ENCODE peak calls at places on chromosomes 4 and X, in six cellular contexts. One of them, this sample, is unnamed.

GRCh38 chrX:106263817-106264216 is 95.7 kb downstream of the PWWP3B start:
- DNase-seq in kidney epithelial cell: no peak
- DNase-seq in A549: no peak
- DNase-seq in astrocyte: peak; percentile 49
- DNase-seq in right lobe of liver: no peak
- DNase-seq in foreskin fibroblast: peak; percentile 21
- DNase-seq in this sample: peak; percentile 31

GRCh38 chr4:74805601-74806000 is 11.3 kb upstream of the BTC start:
- DNase-seq in kidney epithelial cell: no peak
- DNase-seq in A549: peak; percentile 3
- DNase-seq in astrocyte: peak; percentile 53
- DNase-seq in right lobe of liver: no peak
- DNase-seq in foreskin fibroblast: peak; percentile 1
- DNase-seq in this sample: peak; percentile 27

GRCh38 chr4:154414796-154415195 is 76.8 kb downstream of the DCHS2 start:
- DNase-seq in kidney epithelial cell: no peak
- DNase-seq in A549: no peak
- DNase-seq in astrocyte: no peak
- DNase-seq in right lobe of liver: no peak
- DNase-seq in foreskin fibroblast: no peak
- DNase-seq in this sample: no peak

GRCh38 chrX:130728208-130728607 is 174.8 kb downstream of the ENOX2 start:
- DNase-seq in kidney epithelial cell: no peak
- DNase-seq in A549: no peak
- DNase-seq in astrocyte: peak; percentile 34
- DNase-seq in right lobe of liver: no peak
- DNase-seq in foreskin fibroblast: peak; percentile 49
- DNase-seq in this sample: no peak

GRCh38 chr4:8699479-8700145 is 107.0 kb downstream of the CPZ start:
- DNase-seq in kidney epithelial cell: no peak
- DNase-seq in A549: no peak
- DNase-seq in astrocyte: no peak
- DNase-seq in right lobe of liver: no peak
- DNase-seq in foreskin fibroblast: no peak
- DNase-seq in this sample: no peak

GRCh38 chrX:83008415-83008814 is 499.7 kb upstream of the POU3F4 start:
- DNase-seq in kidney epithelial cell: no peak
- DNase-seq in A549: no peak
- DNase-seq in astrocyte: no peak
- DNase-seq in right lobe of liver: no peak
- DNase-seq in foreskin fibroblast: no peak
- DNase-seq in this sample: no peak

GRCh38 chr4:68152411-68152810 is 22.7 kb upstream of the TMPRSS11F start:
- DNase-seq in kidney epithelial cell: peak; percentile 51
- DNase-seq in A549: no peak
- DNase-seq in astrocyte: peak; percentile 81
- DNase-seq in right lobe of liver: no peak
- DNase-seq in foreskin fibroblast: no peak
- DNase-seq in this sample: no peak

GRCh38 chrX:16258936-16259335 is 91.7 kb downstream of the MAGEB17 start:
- DNase-seq in kidney epithelial cell: no peak
- DNase-seq in A549: no peak
- DNase-seq in astrocyte: no peak
- DNase-seq in right lobe of liver: no peak
- DNase-seq in foreskin fibroblast: no peak
- DNase-seq in this sample: no peak

GRCh38 chr4:38060829-38061431 is 100.7 kb downstream of the PTTG2 start:
- DNase-seq in kidney epithelial cell: no peak
- DNase-seq in A549: no peak
- DNase-seq in astrocyte: peak; percentile 53
- DNase-seq in right lobe of liver: no peak
- DNase-seq in foreskin fibroblast: no peak
- DNase-seq in this sample: no peak

GRCh38 chr4:137545461-137545861 is 13.2 kb upstream of the PCDH18 start:
- DNase-seq in kidney epithelial cell: no peak
- DNase-seq in A549: no peak
- DNase-seq in astrocyte: peak; percentile 89
- DNase-seq in right lobe of liver: no peak
- DNase-seq in foreskin fibroblast: peak; percentile 66
- DNase-seq in this sample: no peak

GRCh38 chrX:16547644-16548043 is 102.3 kb upstream of the S100G start:
- DNase-seq in kidney epithelial cell: no peak
- DNase-seq in A549: no peak
- DNase-seq in astrocyte: no peak
- DNase-seq in right lobe of liver: no peak
- DNase-seq in foreskin fibroblast: no peak
- DNase-seq in this sample: no peak

GRCh38 chr4:121597346-121597934 is 99.3 kb downstream of the ANXA5 start:
- DNase-seq in kidney epithelial cell: peak; percentile 77
- DNase-seq in A549: no peak
- DNase-seq in astrocyte: peak; percentile 67
- DNase-seq in right lobe of liver: no peak
- DNase-seq in foreskin fibroblast: peak; percentile 8
- DNase-seq in this sample: no peak

GRCh38 chr4:122576261-122577188 is 44.3 kb downstream of the IL21 start:
- DNase-seq in kidney epithelial cell: no peak
- DNase-seq in A549: peak; percentile 19
- DNase-seq in astrocyte: no peak
- DNase-seq in right lobe of liver: no peak
- DNase-seq in foreskin fibroblast: peak; percentile 32
- DNase-seq in this sample: no peak

GRCh38 chrX:23403849-23404248 is 69.2 kb downstream of the PTCHD1 start:
- DNase-seq in kidney epithelial cell: no peak
- DNase-seq in A549: no peak
- DNase-seq in astrocyte: no peak
- DNase-seq in right lobe of liver: no peak
- DNase-seq in foreskin fibroblast: no peak
- DNase-seq in this sample: no peak

GRCh38 chrX:22758807-22759481 is 240.8 kb upstream of the DDX53 start:
- DNase-seq in kidney epithelial cell: no peak
- DNase-seq in A549: no peak
- DNase-seq in astrocyte: no peak
- DNase-seq in right lobe of liver: no peak
- DNase-seq in foreskin fibroblast: no peak
- DNase-seq in this sample: no peak

GRCh38 chr4:930827-931193 is 1.3 kb downstream of the GAK start:
- DNase-seq in kidney epithelial cell: no peak
- DNase-seq in A549: no peak
- DNase-seq in astrocyte: no peak
- DNase-seq in right lobe of liver: no peak
- DNase-seq in foreskin fibroblast: no peak
- DNase-seq in this sample: no peak

GRCh38 chrX:128800138-128800537 is 723.2 kb downstream of the SMARCA1 start:
- DNase-seq in kidney epithelial cell: no peak
- DNase-seq in A549: no peak
- DNase-seq in astrocyte: no peak
- DNase-seq in right lobe of liver: no peak
- DNase-seq in foreskin fibroblast: no peak
- DNase-seq in this sample: no peak

GRCh38 chr4:100591156-100591876 is 73.5 kb upstream of the EMCN start:
- DNase-seq in kidney epithelial cell: no peak
- DNase-seq in A549: no peak
- DNase-seq in astrocyte: no peak
- DNase-seq in right lobe of liver: no peak
- DNase-seq in foreskin fibroblast: no peak
- DNase-seq in this sample: peak; percentile 61

GRCh38 chr4:150072906-150073714 is 5.1 kb upstream of the DCLK2 start:
- DNase-seq in kidney epithelial cell: no peak
- DNase-seq in A549: peak; percentile 14
- DNase-seq in astrocyte: peak; percentile 94
- DNase-seq in right lobe of liver: no peak
- DNase-seq in foreskin fibroblast: peak; percentile 78
- DNase-seq in this sample: no peak

GRCh38 chr4:139934786-139935330 is 219.1 kb downstream of the MAML3 start:
- DNase-seq in kidney epithelial cell: no peak
- DNase-seq in A549: no peak
- DNase-seq in astrocyte: no peak
- DNase-seq in right lobe of liver: no peak
- DNase-seq in foreskin fibroblast: no peak
- DNase-seq in this sample: no peak

GRCh38 chr4:110586137-110586850 is 36.6 kb downstream of the PITX2 start:
- DNase-seq in kidney epithelial cell: peak; percentile 43
- DNase-seq in A549: peak; percentile 52
- DNase-seq in astrocyte: peak; percentile 65
- DNase-seq in right lobe of liver: no peak
- DNase-seq in foreskin fibroblast: peak; percentile 45
- DNase-seq in this sample: peak; percentile 49
- TF ChIP-seq CTCF in kidney epithelial cell: peak; percentile 59
- TF ChIP-seq CTCF in A549: peak; percentile 57
- TF ChIP-seq CTCF in astrocyte: peak; percentile 72
- TF ChIP-seq CTCF in right lobe of liver: peak; percentile 36
- TF ChIP-seq CTCF in foreskin fibroblast: peak; percentile 65
- TF ChIP-seq CTCF in this sample: peak; percentile 64

DNA sequence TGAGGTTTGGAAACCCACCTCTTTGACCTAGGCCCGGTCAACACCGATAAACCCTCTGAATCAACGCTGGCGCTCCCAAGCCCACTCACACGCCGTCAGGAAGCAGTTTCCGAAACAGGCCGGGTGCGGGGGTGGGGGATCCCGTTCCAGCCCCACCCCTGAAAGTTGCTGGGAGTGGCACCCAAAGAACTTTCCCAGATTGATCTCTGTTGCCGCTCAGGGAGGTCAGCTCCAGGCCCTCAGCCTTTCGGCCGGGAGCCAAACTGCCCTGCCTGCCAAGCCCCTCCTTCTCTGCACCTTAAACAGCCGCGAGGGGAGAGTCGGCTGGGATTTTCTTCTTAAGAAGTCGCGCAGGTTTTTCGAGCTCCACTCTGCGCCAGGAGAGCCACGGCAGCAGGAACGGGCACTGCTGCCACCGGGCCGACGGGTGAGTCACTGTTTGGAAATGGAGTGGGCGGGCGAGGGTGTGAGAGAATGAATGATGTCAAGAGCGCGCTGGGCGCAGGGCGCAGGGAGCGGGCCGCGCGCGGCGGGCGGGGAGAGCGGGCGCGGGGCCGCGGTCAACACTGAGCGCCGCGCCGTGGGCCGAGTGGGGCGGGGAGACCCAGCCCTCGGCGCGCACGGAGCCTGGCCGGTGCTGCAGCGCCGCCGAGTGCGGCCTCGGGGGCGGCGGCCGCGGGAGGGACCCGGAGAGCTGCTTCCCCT is at the start of gene SGMS2:
- DNase-seq in kidney epithelial cell: peak; percentile 83
- DNase-seq in A549: peak; percentile 68
- DNase-seq in astrocyte: peak; percentile 82
- DNase-seq in right lobe of liver: peak; percentile 90
- DNase-seq in foreskin fibroblast: peak; percentile 91
- DNase-seq in this sample: peak; percentile 90
- TF ChIP-seq CTCF in kidney epithelial cell: no peak
- TF ChIP-seq CTCF in A549: no peak
- TF ChIP-seq CTCF in astrocyte: no peak
- TF ChIP-seq CTCF in right lobe of liver: no peak
- TF ChIP-seq CTCF in foreskin fibroblast: no peak
- TF ChIP-seq CTCF in this sample: no peak

GRCh38 chr4:16914208-16914607 is 15.8 kb upstream of the LDB2 start:
- DNase-seq in kidney epithelial cell: no peak
- DNase-seq in A549: no peak
- DNase-seq in astrocyte: peak; percentile 12
- DNase-seq in right lobe of liver: no peak
- DNase-seq in foreskin fibroblast: peak; percentile 38
- DNase-seq in this sample: no peak
- TF ChIP-seq CTCF in kidney epithelial cell: no peak
- TF ChIP-seq CTCF in A549: no peak
- TF ChIP-seq CTCF in astrocyte: no peak
- TF ChIP-seq CTCF in right lobe of liver: no peak
- TF ChIP-seq CTCF in foreskin fibroblast: peak; percentile 36
- TF ChIP-seq CTCF in this sample: peak; percentile 41

DNA sequence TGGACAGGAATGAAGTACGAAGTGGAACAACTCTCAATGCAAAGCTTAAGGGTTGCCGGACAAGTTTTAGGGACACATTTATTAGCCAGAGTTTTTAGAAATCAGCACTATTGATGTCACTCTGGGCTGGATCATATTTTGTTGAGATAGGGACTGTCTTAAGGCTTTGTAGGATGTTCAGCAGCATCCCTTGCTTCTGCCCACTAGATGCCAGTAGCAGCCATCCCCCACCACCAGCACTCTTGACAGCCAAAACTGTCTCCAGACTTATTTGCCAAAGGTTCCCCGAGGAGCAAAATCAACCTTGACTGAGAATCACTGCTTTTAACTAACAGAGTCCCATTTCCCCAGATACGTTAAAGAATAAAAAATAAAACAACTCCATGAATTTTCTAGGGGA is 1497.3 kb downstream of the STIM2 start:
- DNase-seq in kidney epithelial cell: no peak
- DNase-seq in A549: no peak
- DNase-seq in astrocyte: no peak
- DNase-seq in right lobe of liver: no peak
- DNase-seq in foreskin fibroblast: no peak
- DNase-seq in this sample: no peak
- TF ChIP-seq CTCF in kidney epithelial cell: no peak
- TF ChIP-seq CTCF in A549: no peak
- TF ChIP-seq CTCF in astrocyte: no peak
- TF ChIP-seq CTCF in right lobe of liver: no peak
- TF ChIP-seq CTCF in foreskin fibroblast: peak; percentile 29
- TF ChIP-seq CTCF in this sample: peak; percentile 4

GRCh38 chr4:6387946-6388345 is 84.5 kb downstream of the PPP2R2C start:
- DNase-seq in kidney epithelial cell: no peak
- DNase-seq in A549: no peak
- DNase-seq in astrocyte: no peak
- DNase-seq in right lobe of liver: no peak
- DNase-seq in foreskin fibroblast: no peak
- DNase-seq in this sample: no peak
- TF ChIP-seq CTCF in kidney epithelial cell: no peak
- TF ChIP-seq CTCF in A549: no peak
- TF ChIP-seq CTCF in astrocyte: no peak
- TF ChIP-seq CTCF in right lobe of liver: no peak
- TF ChIP-seq CTCF in foreskin fibroblast: no peak
- TF ChIP-seq CTCF in this sample: no peak

DNA sequence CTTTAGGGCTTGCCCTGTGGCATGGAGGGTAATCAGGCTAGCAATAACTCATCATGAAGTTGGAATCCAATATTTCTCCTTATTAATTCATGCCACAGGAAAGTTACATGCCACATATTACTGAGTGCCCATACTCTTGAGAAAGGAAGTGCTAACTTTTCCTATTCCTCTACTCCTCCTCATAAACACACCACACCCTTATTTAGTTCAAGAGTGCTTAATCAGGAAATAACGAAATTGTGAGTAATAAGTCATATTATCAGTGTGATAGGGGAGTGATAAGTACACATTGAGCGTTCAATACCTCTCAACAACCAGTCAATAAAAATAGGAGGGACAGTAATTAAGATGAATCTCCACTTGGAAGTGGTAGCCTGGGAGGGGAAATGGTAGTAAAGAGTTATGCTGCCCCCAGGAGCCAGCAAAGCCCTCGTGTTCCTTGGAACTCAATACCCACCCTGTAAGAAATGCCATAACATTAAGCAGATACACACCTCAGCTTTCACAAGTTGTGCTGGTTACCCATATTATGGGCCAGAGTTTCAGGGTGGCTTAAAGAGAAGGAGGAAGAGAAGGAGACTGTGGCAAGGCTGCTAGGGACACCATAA is 410.0 kb upstream of the NR3C2 start:
- DNase-seq in kidney epithelial cell: no peak
- DNase-seq in A549: no peak
- DNase-seq in astrocyte: no peak
- DNase-seq in right lobe of liver: no peak
- DNase-seq in foreskin fibroblast: no peak
- DNase-seq in this sample: no peak
- TF ChIP-seq CTCF in kidney epithelial cell: no peak
- TF ChIP-seq CTCF in A549: no peak
- TF ChIP-seq CTCF in astrocyte: no peak
- TF ChIP-seq CTCF in right lobe of liver: no peak
- TF ChIP-seq CTCF in foreskin fibroblast: no peak
- TF ChIP-seq CTCF in this sample: peak; percentile 4

GRCh38 chr4:111778543-111778942 is 366.7 kb upstream of the FAM241A start:
- DNase-seq in kidney epithelial cell: no peak
- DNase-seq in A549: no peak
- DNase-seq in astrocyte: no peak
- DNase-seq in right lobe of liver: no peak
- DNase-seq in foreskin fibroblast: peak; percentile 16
- DNase-seq in this sample: no peak
- TF ChIP-seq CTCF in kidney epithelial cell: peak; percentile 36
- TF ChIP-seq CTCF in A549: peak; percentile 13
- TF ChIP-seq CTCF in astrocyte: no peak
- TF ChIP-seq CTCF in right lobe of liver: no peak
- TF ChIP-seq CTCF in foreskin fibroblast: peak; percentile 37
- TF ChIP-seq CTCF in this sample: peak; percentile 56